ENCODE peak calls at places on chromosome 11, in four cellular contexts. P, G, D and I are unnamed samples.

GRCh38 chr11:17767301-17767885 is 32.8 kb downstream of the KCNC1 start:
- DNase-seq in P (no peak), G (no peak), D (peak; percentile 24), I (no peak)

GRCh38 chr11:92601048-92601447 is 368.4 kb upstream of the MTNR1B start:
- DNase-seq in P (no peak), G (no peak), D (no peak), I (no peak)

GRCh38 chr11:3994030-3994640 is 100.5 kb upstream of the RRM1 start:
- DNase-seq in P (no peak), G (no peak), D (no peak), I (no peak)

GRCh38 chr11:63805844-63806415 is 7.3 kb upstream of the SPINDOC start:
- DNase-seq in P (no peak), G (no peak), D (no peak), I (no peak)

GRCh38 chr11:99505319-99505718 is 484.6 kb downstream of the CNTN5 start:
- DNase-seq in P (no peak), G (no peak), D (no peak), I (no peak)

GRCh38 chr11:126474220-126474619 is 118.7 kb downstream of the ST3GAL4 start:
- DNase-seq in P (no peak), G (no peak), D (no peak), I (no peak)

GRCh38 chr11:120667281-120667680 is 155.7 kb downstream of the GRIK4 start:
- DNase-seq in P (no peak), G (no peak), D (no peak), I (no peak)

GRCh38 chr11:68550485-68550817 is 89.9 kb downstream of the PPP6R3 start:
- DNase-seq in P (no peak), G (no peak), D (no peak), I (no peak)

GRCh38 chr11:118820412-118821357 is 29.7 kb upstream of the DDX6 start:
- DNase-seq in P (peak; percentile 46), G (peak; percentile 50), D (peak; percentile 91), I (peak; percentile 11)

GRCh38 chr11:132125855-132126841 is 755.7 kb downstream of the NTM start:
- DNase-seq in P (peak; percentile 87), G (no peak), D (no peak), I (no peak)

GRCh38 chr11:114099392-114100178 is 40.1 kb downstream of the ZBTB16 start:
- DNase-seq in P (no peak), G (no peak), D (no peak), I (peak; percentile 59)

GRCh38 chr11:20584093-20584774 is 15.2 kb upstream of the SLC6A5 start:
- DNase-seq in P (no peak), G (no peak), D (no peak), I (no peak)

GRCh38 chr11:30852645-30853044 is 266.5 kb upstream of the MPPED2 start:
- DNase-seq in P (no peak), G (no peak), D (no peak), I (no peak)

GRCh38 chr11:60855726-60856633 is at the start of gene PTGDR2:
- DNase-seq in P (no peak), G (no peak), D (no peak), I (no peak)

GRCh38 chr11:97729546-97730272 is 1291.0 kb upstream of the CNTN5 start:
- DNase-seq in P (peak; percentile 7), G (no peak), D (no peak), I (no peak)

GRCh38 chr11:37002831-37003230 is 404.8 kb upstream of the RAG2 start:
- DNase-seq in P (no peak), G (no peak), D (no peak), I (no peak)

GRCh38 chr11:6303657-6304056 is 16.6 kb downstream of the CAVIN3 start:
- DNase-seq in P (peak; percentile 67), G (no peak), D (no peak), I (no peak)

GRCh38 chr11:6300325-6300724 is 20.0 kb downstream of the CAVIN3 start:
- DNase-seq in P (no peak), G (no peak), D (no peak), I (no peak)

GRCh38 chr11:6298605-6299004 is 21.7 kb downstream of the CAVIN3 start:
- DNase-seq in P (peak; percentile 85), G (peak; percentile 51), D (peak; percentile 53), I (peak; percentile 60)

GRCh38 chr11:6301096-6301495 is 19.2 kb downstream of the CAVIN3 start:
- DNase-seq in P (no peak), G (no peak), D (no peak), I (no peak)

DNA sequence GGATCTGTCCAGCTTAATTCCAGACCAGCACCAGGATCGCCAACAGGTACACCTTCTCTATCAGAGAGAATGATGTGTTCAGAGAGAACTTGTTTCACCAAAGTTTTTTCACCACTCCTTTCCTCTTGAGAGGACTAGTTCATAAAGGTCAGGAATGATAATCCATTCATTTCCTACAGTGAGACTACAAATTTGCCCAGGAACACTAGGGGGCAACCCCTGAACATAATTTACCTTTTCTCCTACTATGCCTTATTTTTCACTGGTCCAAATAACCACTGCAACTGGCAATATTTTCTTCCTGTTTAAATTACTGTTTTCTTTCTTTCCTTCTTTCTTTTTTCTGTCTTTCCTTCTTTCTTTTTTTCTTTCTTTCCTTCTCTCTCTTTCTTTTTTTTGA is 22.5 kb downstream of the CAVIN3 start:
- DNase-seq in P (no peak), G (no peak), D (peak; percentile 2), I (no peak)
- TF ChIP-seq EZH2phosphoT487 in P (no peak), G (no peak), D (no peak), I (no peak)

DNA sequence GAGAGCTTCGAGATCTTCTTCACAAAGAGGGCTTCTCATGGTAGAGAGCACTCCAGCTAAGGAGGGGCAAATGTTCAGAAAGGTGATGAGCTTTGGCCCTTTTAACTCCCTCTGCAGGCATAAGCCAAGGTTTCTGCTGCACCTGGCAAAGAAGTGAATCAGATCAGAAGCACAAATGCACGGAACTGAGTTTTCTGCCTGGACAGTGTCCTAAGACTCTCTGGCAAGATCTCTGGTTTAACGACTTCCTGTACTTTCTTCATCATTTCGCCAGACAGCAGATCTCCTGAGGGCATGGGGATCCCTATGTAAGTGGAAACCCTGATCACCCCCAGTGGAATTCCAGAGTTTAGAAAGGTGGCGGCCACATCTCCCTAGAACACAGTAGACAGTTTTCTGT is 37.2 kb downstream of the POU2AF3 start:
- DNase-seq in P (no peak), G (no peak), D (no peak), I (no peak)
- TF ChIP-seq EZH2phosphoT487 in P (no peak), G (no peak), D (no peak), I (no peak)

GRCh38 chr11:32005786-32006406 is 85.0 kb upstream of the RCN1 start:
- DNase-seq in P (no peak), G (no peak), D (no peak), I (no peak)
- TF ChIP-seq EZH2phosphoT487 in P (no peak), G (no peak), D (no peak), I (no peak)

GRCh38 chr11:73225851-73226250 is 7.8 kb downstream of the P2RY2 start:
- DNase-seq in P (no peak), G (no peak), D (no peak), I (no peak)
- TF ChIP-seq EZH2phosphoT487 in P (no peak), G (no peak), D (no peak), I (no peak)

DNA sequence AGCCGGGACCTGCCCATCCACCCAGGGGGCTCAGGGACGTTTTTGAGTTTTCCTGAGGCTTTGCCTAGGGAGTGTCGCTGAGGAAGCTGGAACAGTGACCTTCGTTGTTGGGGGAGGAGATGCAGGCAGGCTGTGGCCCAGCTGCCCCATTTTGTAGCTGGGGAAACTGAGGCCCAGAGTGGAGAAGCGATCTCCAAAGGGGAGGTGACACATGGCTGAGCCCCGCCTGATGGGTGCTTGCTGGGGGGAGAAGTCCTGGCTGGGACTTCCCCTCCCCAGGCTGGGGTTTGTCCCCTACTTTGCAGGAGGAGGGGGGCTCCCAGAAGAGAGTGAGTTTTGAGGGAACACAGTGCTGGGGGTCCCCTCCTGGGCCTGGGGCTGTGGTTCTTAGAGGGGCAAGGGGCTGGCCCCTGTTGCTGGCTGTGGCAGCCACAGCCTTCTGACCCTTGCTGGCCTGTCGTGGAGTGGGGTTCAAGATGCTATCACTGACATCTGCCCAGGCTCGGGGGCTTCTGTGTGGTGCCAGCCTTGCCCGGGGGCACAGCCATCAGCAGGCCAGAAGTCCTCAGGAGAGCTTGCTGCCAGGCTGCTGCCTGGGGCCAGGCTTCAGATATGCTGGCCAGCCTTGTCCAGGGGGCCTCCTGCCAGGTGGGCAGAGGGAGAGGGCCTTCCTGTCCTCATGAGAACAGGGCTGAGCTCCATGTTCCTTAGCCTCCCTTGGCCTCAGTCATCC is 21.4 kb downstream of the KCNQ1 start:
- DNase-seq in P (no peak), G (no peak), D (no peak), I (no peak)
- TF ChIP-seq EZH2phosphoT487 in P (no peak), G (no peak), D (no peak), I (no peak)

DNA sequence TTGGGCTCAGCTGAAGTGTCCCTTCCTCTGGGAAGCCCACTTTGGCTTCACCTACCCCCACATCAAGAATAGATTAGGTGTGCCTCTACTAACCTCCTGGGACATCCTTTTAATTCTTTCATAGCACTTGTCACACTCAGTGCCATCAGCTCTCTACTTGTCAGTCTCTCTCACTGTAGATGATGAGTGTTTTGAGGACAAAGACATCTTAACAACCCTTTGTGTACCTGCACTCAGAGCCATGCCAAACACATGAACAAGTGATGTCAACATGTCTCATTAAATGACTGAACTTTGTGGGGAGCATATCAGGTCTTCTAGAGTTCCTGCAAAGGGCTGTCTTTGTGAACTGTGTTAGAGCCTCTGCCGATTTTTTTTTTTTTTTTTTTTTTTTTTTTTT is 87.0 kb upstream of the AMOTL1 start:
- DNase-seq in P (no peak), G (no peak), D (no peak), I (no peak)
- TF ChIP-seq EZH2phosphoT487 in P (no peak), G (no peak), D (no peak), I (no peak)

GRCh38 chr11:95827661-95828060 is 37.4 kb downstream of the CEP57 start:
- DNase-seq in P (no peak), G (no peak), D (no peak), I (no peak)
- TF ChIP-seq EZH2phosphoT487 in P (no peak), G (no peak), D (no peak), I (no peak)